ENCODE peak calls at places on chromosomes 12 and 14, in eight cellular contexts. V is fibroblast of lung, I is stomach, H is body of pancreas, N is colonic mucosa, C is neural progenitor cell, X is prostate gland, R is iPS DF 6.9. B is an unnamed sample. For H3K4me1 and H3K36me3, the result is how much of the 10 kb centered on the place peaks cover.

GRCh38 chr12:14408208-14408607 is 42.7 kb downstream of the ATF7IP start:
- DNase-seq in X (no peak), V (peak), C (no peak), I (no peak), N (no peak), R (no peak), H (no peak), B (no peak)

GRCh38 chr12:128606040-128606439 is 217.7 kb downstream of the SLC15A4 start:
- DNase-seq in N (no peak), H (no peak), V (no peak), I (no peak), X (no peak), R (no peak), C (no peak), B (no peak)

GRCh38 chr12:51242896-51243295 is 4.3 kb downstream of the DAZAP2 start:
- DNase-seq in V (no peak), C (no peak), R (no peak), X (no peak), I (no peak), H (no peak), N (no peak), B (no peak)

GRCh38 chr14:64541261-64541970 is 875 bp downstream of the HSPA2 start:
- DNase-seq in X (no peak), I (no peak), V (peak), H (peak), C (no peak), R (no peak), N (no peak), B (no peak)

GRCh38 chr12:93306636-93307035 is 71.1 kb upstream of the NUDT4 start:
- DNase-seq in V (no peak), N (no peak), H (no peak), I (no peak), X (no peak), C (no peak), R (no peak), B (no peak)

GRCh38 chr12:113086249-113087164 is 30.0 kb downstream of the DTX1 start:
- DNase-seq in V (no peak), X (no peak), I (no peak), C (no peak), R (no peak), H (peak), N (no peak), B (no peak)

GRCh38 chr12:132152411-132152821 is 8.2 kb downstream of the NOC4L start:
- DNase-seq in H (no peak), V (no peak), C (no peak), I (no peak), R (no peak), X (no peak), N (no peak), B (no peak)

GRCh38 chr12:42410345-42410744 is 84.4 kb downstream of the PPHLN1 start:
- DNase-seq in V (no peak), C (no peak), X (no peak), H (no peak), R (no peak), I (no peak), N (no peak), B (no peak)

GRCh38 chr12:32139064-32139421 is 32.4 kb downstream of the BICD1 start:
- DNase-seq in H (peak), N (peak), I (no peak), C (peak), V (peak), X (no peak), R (no peak), B (no peak)

DNA sequence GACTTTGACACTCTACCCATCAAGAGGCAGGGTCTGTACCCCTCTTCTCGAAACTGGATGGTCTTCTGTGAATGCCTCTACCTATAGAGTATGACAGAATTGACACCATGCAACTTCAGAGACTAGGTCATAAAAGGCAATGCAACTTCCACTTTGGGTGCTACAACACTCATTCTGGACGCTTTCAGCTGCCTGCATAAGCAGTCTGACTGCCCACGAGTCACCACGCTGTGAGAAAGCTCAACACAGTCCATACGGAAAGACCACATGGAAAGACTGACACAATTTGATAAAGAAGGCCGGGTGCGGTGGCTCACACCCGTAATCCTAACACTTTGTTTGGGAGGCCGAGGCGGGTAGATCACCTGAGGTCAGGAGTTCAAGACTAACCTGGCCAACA is 14.9 kb downstream of the SLC7A7 start:
- DNase-seq in V (no peak), C (no peak), R (no peak), X (no peak), H (no peak), N (no peak), I (no peak), B (no peak)
- H3K4me1 ChIP-seq in V (under half), C (under half), R (under half), X (under half), H (under half), N (under half), I (under half), B (under half)

DNA sequence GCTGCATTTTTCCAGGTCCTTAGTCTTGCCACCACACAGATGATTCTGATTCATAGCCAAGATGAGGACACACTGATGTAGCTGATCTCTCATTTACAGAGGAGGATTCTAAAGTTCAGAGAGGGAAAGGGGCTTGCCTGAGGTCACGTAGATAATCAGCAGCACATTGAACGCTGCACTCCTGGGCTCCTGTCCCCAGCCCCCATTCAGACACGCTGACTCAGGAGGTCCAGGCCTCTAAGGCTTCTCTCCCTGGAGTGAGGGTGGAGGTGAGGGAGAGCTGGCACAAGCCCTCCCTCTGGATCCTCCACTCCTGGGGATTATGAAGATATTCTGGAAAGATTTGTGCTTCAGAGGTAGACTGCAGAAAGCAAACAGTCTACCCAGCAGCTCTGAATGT is 10.3 kb downstream of the NFATC4 start:
- DNase-seq in V (no peak), C (no peak), H (no peak), I (peak), X (no peak), R (no peak), N (no peak), B (no peak)
- H3K36me3 ChIP-seq in V (under half), C (under half), H (under half), I (under half), X (under half), R (under half), N (under half), B (under half)

GRCh38 chr12:121531356-121531750 is 49.5 kb downstream of the KDM2B start:
- DNase-seq in C (no peak), X (no peak), V (no peak), R (no peak), I (no peak), N (no peak), H (no peak), B (no peak)

GRCh38 chr12:121533391-121534090 is 47.3 kb downstream of the KDM2B start:
- DNase-seq in V (peak), C (no peak), I (no peak), H (no peak), R (no peak), N (no peak), X (no peak), B (no peak)

GRCh38 chr12:121530600-121531355 is 50.0 kb downstream of the KDM2B start:
- DNase-seq in H (peak), N (peak), X (no peak), V (peak), C (no peak), I (peak), R (no peak), B (peak)

GRCh38 chr12:121534495-121535148 is 46.2 kb downstream of the KDM2B start:
- DNase-seq in R (no peak), N (no peak), I (no peak), C (peak), H (no peak), X (no peak), V (no peak), B (peak)

GRCh38 chr12:121532503-121533390 is 48.1 kb downstream of the KDM2B start:
- DNase-seq in R (no peak), X (no peak), N (no peak), I (no peak), H (no peak), C (no peak), V (peak), B (no peak)
- H3K4me3 ChIP-seq in R (no peak), X (no peak), N (no peak), I (no peak), H (no peak), C (no peak), V (no peak), B (no peak)

GRCh38 chr14:33940561-33941011 is 10.3 kb downstream of the EGLN3 start:
- DNase-seq in R (no peak), N (no peak), X (no peak), C (no peak), I (no peak), V (no peak), H (no peak), B (no peak)
- H3K4me1 ChIP-seq in R (under half), N (under half), X (under half), C (half or more), I (half or more), V (under half), H (under half), B (under half)

DNA sequence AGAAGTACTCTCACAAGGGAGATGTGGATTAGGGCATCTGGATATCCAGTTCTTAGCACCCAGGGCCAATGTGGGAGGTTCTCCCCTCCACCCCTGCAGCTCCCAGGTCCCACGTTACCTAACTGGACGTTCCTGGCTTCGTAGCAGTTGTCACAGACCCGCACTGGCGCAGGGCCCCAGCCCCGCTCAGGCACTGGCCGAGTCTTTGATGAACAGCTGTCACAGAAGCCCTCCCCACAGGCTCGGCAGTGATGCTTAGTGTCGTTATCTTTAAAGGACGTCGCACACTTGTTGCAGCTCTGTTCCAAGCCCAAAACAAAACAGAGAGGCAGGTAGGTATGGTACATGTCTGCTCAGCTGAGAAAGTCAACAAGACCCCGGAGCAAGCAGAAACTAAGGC is 48.4 kb downstream of the DCAF4 start:
- DNase-seq in I (no peak), X (no peak), C (no peak), N (no peak), V (no peak), H (no peak), R (no peak), B (no peak)
- H3K36me3 ChIP-seq in I (half or more), X (under half), C (under half), N (under half), V (under half), H (under half), R (under half), B (half or more)

GRCh38 chr14:22159968-22160367 is 429.1 kb downstream of the DAD1 start:
- DNase-seq in I (no peak), V (no peak), N (peak), X (no peak), R (no peak), C (no peak), H (no peak), B (no peak)

GRCh38 chr14:22164616-22165015 is 424.4 kb downstream of the DAD1 start:
- DNase-seq in I (no peak), H (no peak), V (no peak), N (no peak), X (no peak), R (no peak), C (no peak), B (no peak)

GRCh38 chr14:22158560-22158959 is 430.5 kb downstream of the DAD1 start:
- DNase-seq in N (no peak), I (no peak), R (no peak), V (no peak), X (no peak), C (no peak), H (no peak), B (no peak)

GRCh38 chr14:22159049-22159448 is 430.0 kb downstream of the DAD1 start:
- DNase-seq in H (no peak), V (no peak), C (no peak), X (peak), N (no peak), I (no peak), R (no peak), B (no peak)

DNA sequence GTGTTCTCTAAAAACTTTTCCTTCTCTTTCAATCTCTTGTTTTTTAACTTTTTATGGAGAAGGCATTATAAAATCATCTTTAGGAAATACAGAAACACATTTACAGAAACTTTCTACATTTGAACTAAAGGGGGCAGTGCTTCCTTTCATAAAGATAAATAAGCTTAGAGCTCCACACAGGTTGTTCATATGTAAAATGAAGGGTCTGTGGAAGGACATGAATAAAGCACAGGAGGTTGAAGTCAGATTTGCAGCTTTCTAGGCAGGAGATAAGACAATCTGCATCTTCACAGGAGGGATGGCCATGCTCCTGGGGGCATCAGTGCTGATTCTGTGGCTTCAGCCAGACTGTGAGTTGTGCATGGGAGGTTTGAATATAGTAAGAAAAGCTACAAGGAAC is 426.0 kb downstream of the DAD1 start:
- DNase-seq in V (peak), R (no peak), X (no peak), C (peak), N (no peak), H (no peak), I (no peak), B (no peak)
- H3K4me3 ChIP-seq in V (no peak), R (no peak), X (no peak), C (no peak), N (no peak), H (no peak), I (no peak), B (no peak)

GRCh38 chr12:65958456-65958855 is 134.2 kb downstream of the HMGA2 start:
- DNase-seq in C (no peak), H (peak), V (no peak), I (no peak), X (no peak), N (no peak), R (no peak), B (no peak)
- H3K4me1 ChIP-seq in C (under half), H (under half), V (under half), I (under half), X (under half), N (under half), R (under half), B (under half)